ENCODE peak calls at places on chromosomes 5 and 9, in six cellular contexts. One of them, this sample, is unnamed.

GRCh38 chr9:92719028-92719647 is 45.5 kb downstream of the BICD2 start:
- DNase-seq in body of pancreas: no peak
- DNase-seq in endodermal cell: no peak
- DNase-seq in neural progenitor cell: no peak
- DNase-seq in uterus: no peak
- DNase-seq in psoas muscle: no peak
- DNase-seq in this sample: peak; percentile 30

GRCh38 chr9:13769641-13770040 is 490.1 kb upstream of the MPDZ start:
- DNase-seq in psoas muscle: no peak
- DNase-seq in neural progenitor cell: no peak
- DNase-seq in body of pancreas: no peak
- DNase-seq in endodermal cell: no peak
- DNase-seq in uterus: no peak
- DNase-seq in this sample: no peak

GRCh38 chr5:33890633-33891032 is 1.2 kb downstream of the ADAMTS12 start:
- DNase-seq in psoas muscle: no peak
- DNase-seq in neural progenitor cell: peak; percentile 46
- DNase-seq in endodermal cell: peak; percentile 56
- DNase-seq in body of pancreas: no peak
- DNase-seq in uterus: no peak
- DNase-seq in this sample: no peak

GRCh38 chr5:84360056-84360455 is 24.6 kb downstream of the EDIL3 start:
- DNase-seq in endodermal cell: no peak
- DNase-seq in body of pancreas: no peak
- DNase-seq in psoas muscle: no peak
- DNase-seq in uterus: no peak
- DNase-seq in neural progenitor cell: no peak
- DNase-seq in this sample: no peak

GRCh38 chr5:136886623-136887022 is 521.3 kb upstream of the TRPC7 start:
- DNase-seq in neural progenitor cell: no peak
- DNase-seq in endodermal cell: no peak
- DNase-seq in uterus: no peak
- DNase-seq in body of pancreas: no peak
- DNase-seq in psoas muscle: no peak
- DNase-seq in this sample: no peak

GRCh38 chr5:38104497-38105230 is 153.7 kb upstream of the EGFLAM start:
- DNase-seq in neural progenitor cell: peak; percentile 55
- DNase-seq in psoas muscle: no peak
- DNase-seq in uterus: no peak
- DNase-seq in body of pancreas: peak; percentile 9
- DNase-seq in endodermal cell: peak; percentile 78
- DNase-seq in this sample: no peak

GRCh38 chr9:72477862-72478564 is 43.4 kb upstream of the TMC1 start:
- DNase-seq in psoas muscle: no peak
- DNase-seq in neural progenitor cell: no peak
- DNase-seq in endodermal cell: peak; percentile 54
- DNase-seq in uterus: no peak
- DNase-seq in body of pancreas: peak; percentile 60
- DNase-seq in this sample: no peak

GRCh38 chr9:108903437-108904103 is 30.4 kb downstream of the ELP1 start:
- DNase-seq in psoas muscle: no peak
- DNase-seq in uterus: no peak
- DNase-seq in neural progenitor cell: no peak
- DNase-seq in body of pancreas: no peak
- DNase-seq in endodermal cell: no peak
- DNase-seq in this sample: no peak

GRCh38 chr9:133784731-133785561 is 46.8 kb upstream of the SARDH start:
- DNase-seq in endodermal cell: peak; percentile 15
- DNase-seq in psoas muscle: peak; percentile 35
- DNase-seq in uterus: no peak
- DNase-seq in neural progenitor cell: no peak
- DNase-seq in body of pancreas: no peak
- DNase-seq in this sample: no peak

GRCh38 chr5:34412769-34413168 is 243.4 kb upstream of the RAI14 start:
- DNase-seq in endodermal cell: no peak
- DNase-seq in body of pancreas: no peak
- DNase-seq in psoas muscle: no peak
- DNase-seq in uterus: no peak
- DNase-seq in neural progenitor cell: no peak
- DNase-seq in this sample: no peak

GRCh38 chr9:113131689-113132151 is 19.1 kb upstream of the SLC31A2 start:
- DNase-seq in body of pancreas: peak; percentile 13
- DNase-seq in neural progenitor cell: peak; percentile 62
- DNase-seq in uterus: no peak
- DNase-seq in psoas muscle: no peak
- DNase-seq in endodermal cell: peak; percentile 81
- DNase-seq in this sample: no peak

GRCh38 chr5:181173420-181174342 is 26.3 kb downstream of the OR2V2 start:
- DNase-seq in neural progenitor cell: peak; percentile 59
- DNase-seq in endodermal cell: peak; percentile 95
- DNase-seq in body of pancreas: peak; percentile 31
- DNase-seq in uterus: no peak
- DNase-seq in psoas muscle: peak; percentile 37
- DNase-seq in this sample: no peak

DNA sequence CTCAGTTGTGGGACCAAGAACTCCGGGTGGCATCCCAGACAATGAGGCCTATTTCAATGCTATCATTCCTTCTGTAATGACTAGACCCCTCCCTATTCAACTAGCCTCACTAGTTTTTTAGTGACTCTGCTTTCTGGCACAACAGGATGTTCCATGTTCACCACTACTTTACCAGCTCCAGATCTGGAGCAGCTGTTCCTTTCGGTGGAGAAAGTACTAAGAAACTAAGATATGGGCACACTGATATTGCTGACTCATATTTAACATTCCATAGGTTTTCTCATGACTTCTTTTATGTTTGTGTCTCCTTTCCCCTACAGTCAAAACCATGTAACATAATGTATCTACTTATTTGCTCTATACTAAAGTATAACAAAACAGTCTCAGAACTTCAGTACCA is 24.1 kb downstream of the IL33 start:
- DNase-seq in uterus: no peak
- DNase-seq in endodermal cell: no peak
- DNase-seq in psoas muscle: no peak
- DNase-seq in body of pancreas: no peak
- DNase-seq in neural progenitor cell: no peak
- DNase-seq in this sample: no peak
- H3K9me3 ChIP-seq in uterus: no peaks in the 10 kb centered on the region
- H3K9me3 ChIP-seq in endodermal cell: peaks cover 12% of the 10 kb centered on the region
- H3K9me3 ChIP-seq in psoas muscle: no peaks in the 10 kb centered on the region
- H3K9me3 ChIP-seq in body of pancreas: no peaks in the 10 kb centered on the region
- H3K9me3 ChIP-seq in neural progenitor cell: no peaks in the 10 kb centered on the region
- H3K9me3 ChIP-seq in this sample: no peaks in the 10 kb centered on the region

DNA sequence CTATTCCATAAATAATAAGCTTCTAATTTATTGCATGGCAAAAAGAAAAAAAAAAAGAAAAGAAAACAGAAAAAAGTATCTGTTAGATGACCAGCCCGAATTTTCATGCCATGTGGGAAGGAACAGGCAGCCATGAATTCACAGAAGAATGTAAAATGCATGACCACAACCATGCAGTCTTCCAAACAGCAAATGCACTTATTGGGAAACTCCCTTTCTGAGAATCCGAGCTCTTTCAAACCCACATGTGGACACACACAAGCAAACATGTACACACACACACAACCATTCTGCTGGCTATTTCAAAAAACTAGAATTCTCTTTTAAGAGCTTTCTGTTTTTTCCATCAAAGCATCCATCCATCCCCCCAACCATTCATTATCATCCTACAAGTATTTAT is 236.1 kb downstream of the DNAH5 start:
- DNase-seq in uterus: no peak
- DNase-seq in neural progenitor cell: no peak
- DNase-seq in psoas muscle: no peak
- DNase-seq in body of pancreas: no peak
- DNase-seq in endodermal cell: no peak
- DNase-seq in this sample: no peak
- H3K27ac ChIP-seq in uterus: no peak overlapping the region
- H3K27ac ChIP-seq in neural progenitor cell: no peak overlapping the region
- H3K27ac ChIP-seq in psoas muscle: no peak overlapping the region
- H3K27ac ChIP-seq in body of pancreas: no peak overlapping the region
- H3K27ac ChIP-seq in endodermal cell: no peak overlapping the region
- H3K27ac ChIP-seq in this sample: no peak overlapping the region

GRCh38 chr9:24712190-24712589 is 166.5 kb upstream of the IZUMO3 start:
- DNase-seq in uterus: no peak
- DNase-seq in body of pancreas: no peak
- DNase-seq in neural progenitor cell: no peak
- DNase-seq in endodermal cell: no peak
- DNase-seq in psoas muscle: no peak
- DNase-seq in this sample: no peak
- H3K9me3 ChIP-seq in uterus: no peaks in the 10 kb centered on the region
- H3K9me3 ChIP-seq in body of pancreas: no peaks in the 10 kb centered on the region
- H3K9me3 ChIP-seq in neural progenitor cell: no peaks in the 10 kb centered on the region
- H3K9me3 ChIP-seq in endodermal cell: no peaks in the 10 kb centered on the region
- H3K9me3 ChIP-seq in psoas muscle: no peaks in the 10 kb centered on the region
- H3K9me3 ChIP-seq in this sample: no peaks in the 10 kb centered on the region

GRCh38 chr9:98195671-98196070 is 3.2 kb upstream of the CORO2A start:
- DNase-seq in body of pancreas: no peak
- DNase-seq in endodermal cell: no peak
- DNase-seq in uterus: no peak
- DNase-seq in psoas muscle: no peak
- DNase-seq in neural progenitor cell: no peak
- DNase-seq in this sample: no peak

GRCh38 chr9:98191615-98192502 is 578 bp downstream of the CORO2A start:
- DNase-seq in body of pancreas: peak; percentile 19
- DNase-seq in psoas muscle: peak; percentile 59
- DNase-seq in neural progenitor cell: peak; percentile 45
- DNase-seq in uterus: no peak
- DNase-seq in endodermal cell: peak; percentile 84
- DNase-seq in this sample: peak; percentile 84

GRCh38 chr9:98192503-98193335 is at the start of gene CORO2A:
- DNase-seq in psoas muscle: peak; percentile 68
- DNase-seq in neural progenitor cell: peak; percentile 94
- DNase-seq in endodermal cell: peak; percentile 95
- DNase-seq in uterus: peak; percentile 55
- DNase-seq in body of pancreas: peak; percentile 80
- DNase-seq in this sample: peak; percentile 90

GRCh38 chr9:98191210-98191609 is 1.2 kb downstream of the CORO2A start:
- DNase-seq in uterus: no peak
- DNase-seq in psoas muscle: no peak
- DNase-seq in neural progenitor cell: no peak
- DNase-seq in endodermal cell: peak; percentile 60
- DNase-seq in body of pancreas: no peak
- DNase-seq in this sample: no peak

DNA sequence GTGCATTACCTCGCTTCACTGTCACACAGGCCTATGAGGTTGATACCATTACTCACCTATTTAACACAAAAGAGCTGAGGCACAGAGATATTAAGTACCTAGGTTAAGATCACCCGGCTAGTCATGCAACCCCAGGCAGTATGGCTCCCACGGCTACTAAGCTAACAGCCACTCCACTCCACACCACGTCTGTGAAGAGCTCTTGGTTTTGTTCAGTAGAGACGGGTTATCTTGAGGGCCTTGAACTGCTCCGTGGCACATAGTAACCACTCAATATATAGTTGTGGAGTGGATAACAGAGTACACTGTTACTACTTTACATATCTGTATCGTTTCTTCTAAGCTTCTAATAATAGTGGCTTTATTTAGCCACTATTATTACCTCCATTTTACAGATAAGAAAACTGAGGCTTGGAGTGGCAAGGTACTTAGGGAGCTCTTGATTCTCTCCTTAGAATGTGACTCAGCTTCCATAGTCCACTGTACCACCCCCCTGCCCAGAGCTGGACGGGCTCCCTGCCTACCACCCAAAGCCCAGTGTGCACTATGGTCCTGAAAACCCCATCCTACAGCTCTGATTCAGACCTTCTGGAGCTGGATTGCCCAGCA is 1.0 kb upstream of the CORO2A start:
- DNase-seq in endodermal cell: no peak
- DNase-seq in psoas muscle: no peak
- DNase-seq in neural progenitor cell: no peak
- DNase-seq in body of pancreas: no peak
- DNase-seq in uterus: no peak
- DNase-seq in this sample: no peak
- H3K27ac ChIP-seq in endodermal cell: no peak overlapping the region
- H3K27ac ChIP-seq in psoas muscle: no peak overlapping the region
- H3K27ac ChIP-seq in neural progenitor cell: no peak overlapping the region
- H3K27ac ChIP-seq in body of pancreas: peak overlapping the region; percentile 43
- H3K27ac ChIP-seq in uterus: peak overlapping the region; percentile 61
- H3K27ac ChIP-seq in this sample: peak overlapping the region; percentile 82

DNA sequence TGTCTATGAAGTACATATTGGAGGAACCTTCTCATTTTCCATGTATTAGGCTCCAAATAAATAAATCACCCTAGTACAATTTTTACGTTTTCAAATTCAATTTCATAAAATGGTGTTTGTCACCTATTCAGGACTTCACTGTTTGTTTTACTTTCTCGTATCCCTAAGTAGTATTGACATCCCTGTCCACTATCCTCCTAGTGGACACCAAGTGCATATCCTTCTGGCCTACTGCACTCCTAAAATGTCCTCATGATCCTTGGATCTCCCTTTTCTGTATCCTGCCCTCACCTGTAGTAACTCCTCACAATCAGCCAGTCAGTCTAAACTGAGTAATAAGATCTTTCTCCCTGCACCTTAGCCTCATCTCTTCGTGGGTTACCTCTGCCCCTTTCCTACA is 539.9 kb downstream of the DMRTA1 start:
- DNase-seq in body of pancreas: no peak
- DNase-seq in endodermal cell: no peak
- DNase-seq in uterus: no peak
- DNase-seq in neural progenitor cell: peak; percentile 4
- DNase-seq in psoas muscle: no peak
- DNase-seq in this sample: no peak
- H3K9me3 ChIP-seq in body of pancreas: no peaks in the 10 kb centered on the region
- H3K9me3 ChIP-seq in endodermal cell: no peaks in the 10 kb centered on the region
- H3K9me3 ChIP-seq in uterus: no peaks in the 10 kb centered on the region
- H3K9me3 ChIP-seq in neural progenitor cell: no peaks in the 10 kb centered on the region
- H3K9me3 ChIP-seq in psoas muscle: no peaks in the 10 kb centered on the region
- H3K9me3 ChIP-seq in this sample: no peaks in the 10 kb centered on the region

GRCh38 chr9:20707708-20708107 is 23.6 kb downstream of the FOCAD start:
- DNase-seq in psoas muscle: no peak
- DNase-seq in body of pancreas: no peak
- DNase-seq in uterus: no peak
- DNase-seq in endodermal cell: no peak
- DNase-seq in neural progenitor cell: no peak
- DNase-seq in this sample: no peak
- H3K27ac ChIP-seq in psoas muscle: no peak overlapping the region
- H3K27ac ChIP-seq in body of pancreas: no peak overlapping the region
- H3K27ac ChIP-seq in uterus: no peak overlapping the region
- H3K27ac ChIP-seq in endodermal cell: no peak overlapping the region
- H3K27ac ChIP-seq in neural progenitor cell: no peak overlapping the region
- H3K27ac ChIP-seq in this sample: no peak overlapping the region